ENCODE peak calls at places on chromosomes 5 and 9, in ten cellular contexts. I, Z, G, U, Y, C, T, A, P and X are unnamed samples.

GRCh38 chr5:89246252-89246651 is 363.3 kb upstream of the MEF2C start:
- DNase-seq in Z (no peak), U (peak; percentile 57), G (no peak), P (no peak), A (no peak), T (no peak), Y (no peak), C (no peak), I (no peak), X (no peak)

GRCh38 chr9:128633057-128633456 is 23.6 kb downstream of the DYNC2I2 start:
- DNase-seq in I (no peak), G (no peak), T (no peak), C (no peak), P (peak; percentile 54), U (no peak), Y (no peak), A (no peak), Z (no peak), X (no peak)

GRCh38 chr9:20312732-20313131 is 309.6 kb downstream of the MLLT3 start:
- DNase-seq in U (peak; percentile 45), C (no peak), A (no peak), G (no peak), Y (no peak), Z (no peak), P (no peak), I (no peak), T (peak; percentile 43), X (no peak)

GRCh38 chr5:179279347-179280094 is 65.7 kb downstream of the ADAMTS2 start:
- DNase-seq in I (no peak), A (no peak), G (no peak), Y (no peak), T (no peak), Z (no peak), C (no peak), U (no peak), P (no peak), X (no peak)

GRCh38 chr5:14463629-14464028 is 118.0 kb upstream of the OTULINL start:
- DNase-seq in A (no peak), G (no peak), P (no peak), Z (no peak), U (no peak), I (no peak), Y (no peak), C (no peak), T (peak; percentile 23), X (no peak)

GRCh38 chr9:14538529-14538928 is 154.7 kb downstream of the ZDHHC21 start:
- DNase-seq in G (no peak), I (no peak), U (no peak), Y (no peak), C (no peak), T (no peak), P (no peak), A (no peak), Z (no peak), X (no peak)

GRCh38 chr5:122434120-122434519 is 122.1 kb downstream of the SNCAIP start:
- DNase-seq in P (no peak), A (no peak), T (no peak), U (peak; percentile 4), C (no peak), I (no peak), Z (no peak), G (no peak), Y (no peak), X (no peak)

GRCh38 chr5:116935561-116936162 is 361.0 kb upstream of the SEMA6A start:
- DNase-seq in A (no peak), G (no peak), U (no peak), Z (no peak), C (no peak), Y (peak; percentile 25), P (no peak), I (no peak), T (no peak), X (no peak)

GRCh38 chr5:74389531-74390305 is 250.8 kb downstream of the ENC1 start:
- DNase-seq in C (no peak), Z (no peak), A (no peak), G (no peak), U (no peak), Y (no peak), P (no peak), T (no peak), I (no peak), X (no peak)

GRCh38 chr9:131500939-131501541 is 1.7 kb upstream of the POMT1 start:
- DNase-seq in C (peak; percentile 28), U (peak; percentile 78), G (no peak), T (peak; percentile 82), Z (no peak), I (no peak), Y (no peak), P (no peak), A (no peak), X (no peak)

GRCh38 chr5:123659006-123659405 is 147.0 kb downstream of the CSNK1G3 start:
- DNase-seq in G (no peak), I (no peak), Y (no peak), A (no peak), Z (no peak), C (no peak), P (no peak), U (no peak), T (no peak), X (no peak)

GRCh38 chr5:140883927-140884697 is 2.2 kb downstream of the PCDHA13 start:
- DNase-seq in C (no peak), U (no peak), A (no peak), Z (peak; percentile 17), T (no peak), I (no peak), P (peak; percentile 61), G (no peak), Y (no peak), X (no peak)

GRCh38 chr9:136031741-136032638 is 63.1 kb downstream of the NACC2 start:
- DNase-seq in Y (no peak), U (no peak), Z (no peak), A (no peak), P (no peak), T (no peak), I (no peak), C (no peak), G (no peak), X (no peak)

GRCh38 chr9:76718166-76718565 is 46.1 kb upstream of the PCA3 start:
- DNase-seq in P (no peak), A (no peak), Z (no peak), C (no peak), T (no peak), I (no peak), U (no peak), G (no peak), Y (no peak), X (no peak)

GRCh38 chr9:79489241-79490000 is 82.3 kb upstream of the TLE4 start:
- DNase-seq in P (no peak), G (no peak), Z (no peak), A (no peak), C (no peak), Y (no peak), U (peak; percentile 89), I (no peak), T (peak; percentile 51), X (no peak)

GRCh38 chr5:58456486-58456885 is 3.4 kb downstream of the PLK2 start:
- DNase-seq in C (no peak), A (no peak), I (no peak), Z (no peak), Y (no peak), G (no peak), T (no peak), P (no peak), U (peak; percentile 23), X (no peak)

GRCh38 chr9:97632406-97632991 is 669 bp downstream of the TSTD2 start:
- DNase-seq in Z (no peak), U (no peak), I (peak; percentile 47), C (peak; percentile 50), T (no peak), A (peak; percentile 56), Y (peak; percentile 67), P (peak; percentile 86), G (peak; percentile 2), X (peak; percentile 50)

DNA sequence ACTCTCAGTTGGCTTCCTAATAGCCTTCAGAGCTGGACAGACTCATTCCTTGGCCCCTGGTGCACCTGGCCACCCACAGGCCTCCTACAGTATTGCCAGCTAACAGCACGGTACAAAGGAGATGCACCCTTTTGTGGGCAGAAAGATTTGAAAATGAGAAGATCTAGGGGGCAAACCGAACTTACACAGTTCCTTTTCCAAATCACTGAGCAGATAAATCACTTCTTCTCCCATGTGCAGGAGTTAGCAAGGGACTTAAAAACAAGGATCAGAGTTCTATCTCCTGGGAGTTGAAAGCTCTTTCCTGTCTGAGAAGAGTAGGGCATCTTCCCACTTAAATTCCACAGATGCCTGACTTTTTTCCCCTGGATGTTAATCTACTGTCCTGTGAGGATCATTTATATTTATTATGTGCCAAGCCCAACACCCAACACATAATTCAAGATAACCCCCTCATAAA is 207.4 kb upstream of the DAPK1 start:
- DNase-seq in P (no peak), Z (no peak), C (no peak), T (peak; percentile 46), Y (no peak), A (no peak), G (peak; percentile 22), I (no peak), U (no peak), X (no peak)
- TF ChIP-seq CTCF in P (no peak), Z (no peak), C (peak; percentile 45), T (peak; percentile 28), Y (no peak), A (no peak), G (no peak), I (peak; percentile 34), U (peak; percentile 32), X (peak; percentile 27)

GRCh38 chr5:3025392-3025791 is 273.9 kb upstream of the IRX2 start:
- DNase-seq in Z (no peak), I (no peak), Y (no peak), U (no peak), P (no peak), C (no peak), A (no peak), T (no peak), G (no peak), X (no peak)
- TF ChIP-seq CTCF in Z (no peak), I (no peak), Y (no peak), U (no peak), P (no peak), C (no peak), A (no peak), T (no peak), G (no peak), X (no peak)

GRCh38 chr5:91245871-91246270 is 137.2 kb downstream of the ARRDC3 start:
- DNase-seq in T (peak; percentile 2), Y (no peak), G (no peak), U (no peak), I (no peak), P (no peak), A (no peak), Z (no peak), C (no peak), X (no peak)
- TF ChIP-seq CTCF in T (no peak), Y (no peak), G (no peak), U (peak; percentile 8), I (no peak), P (no peak), A (no peak), Z (no peak), C (peak; percentile 19), X (no peak)

DNA sequence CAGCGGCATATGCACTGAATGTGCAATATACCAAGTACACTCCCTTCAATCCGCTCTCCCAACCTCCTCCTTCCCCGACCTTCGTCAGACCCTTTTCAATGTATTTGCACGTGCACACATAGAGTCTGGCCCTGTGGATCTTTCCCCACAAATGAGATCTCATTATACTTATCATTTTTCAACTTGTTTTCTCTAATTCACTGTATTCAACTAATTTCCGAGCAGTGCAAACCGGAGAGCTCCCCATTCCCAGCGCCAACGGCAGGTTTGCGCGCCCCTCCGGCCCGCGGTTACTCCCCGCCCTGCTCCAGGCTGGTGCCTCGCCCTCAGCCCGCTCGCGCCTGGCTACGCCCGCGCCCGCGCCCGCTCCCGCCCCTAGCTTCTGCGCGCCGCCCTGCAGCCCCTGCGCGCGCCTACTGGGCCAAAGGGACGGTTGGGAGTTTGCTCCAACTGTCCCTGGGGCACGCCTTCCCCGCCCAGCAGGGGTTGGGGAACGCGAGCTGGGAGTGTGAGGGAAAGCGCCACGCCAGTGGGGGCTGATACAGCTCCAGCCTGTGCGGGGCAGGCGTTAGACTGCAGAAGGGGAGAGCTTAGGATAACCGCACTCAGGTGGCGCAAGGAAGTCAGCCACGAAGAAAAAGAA is 3.3 kb upstream of the CDC20B start:
- DNase-seq in Z (peak; percentile 27), G (peak; percentile 80), Y (peak; percentile 28), P (peak; percentile 74), I (peak; percentile 59), T (peak; percentile 66), U (no peak), C (no peak), A (peak; percentile 73), X (peak; percentile 51)
- TF ChIP-seq CTCF in Z (no peak), G (peak; percentile 21), Y (no peak), P (peak; percentile 23), I (peak; percentile 13), T (peak; percentile 10), U (peak; percentile 25), C (peak; percentile 7), A (peak; percentile 56), X (peak; percentile 41)